ENCODE peak calls at places on chromosomes 2 and 18, in four cellular contexts. Y, P, J and Z are unnamed samples.

GRCh38 chr2:73111300-73112025 is 1.3 kb downstream of the RAB11FIP5 start:
- DNase-seq in P (peak), Y (no peak), J (no peak), Z (no peak)

GRCh38 chr2:44230378-44230777 is 44.9 kb upstream of the SLC3A1 start:
- DNase-seq in Y (no peak), J (no peak), P (peak), Z (no peak)

GRCh38 chr18:8898990-8899389 is 193.6 kb downstream of the MTCL1 start:
- DNase-seq in J (no peak), P (no peak), Y (no peak), Z (no peak)

GRCh38 chr18:39550701-39551100 is 1985.1 kb upstream of the CELF4 start:
- DNase-seq in Y (no peak), P (no peak), J (no peak), Z (no peak)

GRCh38 chr2:2107140-2107539 is 223.9 kb downstream of the MYT1L start:
- DNase-seq in J (no peak), Y (no peak), P (no peak), Z (no peak)

GRCh38 chr2:134249755-134250154 is 4.1 kb upstream of the MGAT5 start:
- DNase-seq in J (no peak), P (no peak), Y (no peak), Z (no peak)

GRCh38 chr2:231554748-231555545 is 24.7 kb upstream of the NMUR1 start:
- DNase-seq in P (no peak), Y (no peak), J (no peak), Z (no peak)

GRCh38 chr2:26574900-26575560 is 66.1 kb downstream of the CIB4 start:
- DNase-seq in J (no peak), Y (no peak), P (no peak), Z (no peak)

GRCh38 chr2:15275341-15275740 is 285.8 kb downstream of the NBAS start:
- DNase-seq in P (no peak), Y (no peak), J (no peak), Z (no peak)

GRCh38 chr2:161416633-161417427 is 733 bp downstream of the TBR1 start:
- DNase-seq in Y (no peak), P (peak), J (no peak), Z (no peak)

GRCh38 chr18:61842146-61842545 is 50.7 kb downstream of the RNF152 start:
- DNase-seq in P (no peak), J (no peak), Y (no peak), Z (no peak)

DNA sequence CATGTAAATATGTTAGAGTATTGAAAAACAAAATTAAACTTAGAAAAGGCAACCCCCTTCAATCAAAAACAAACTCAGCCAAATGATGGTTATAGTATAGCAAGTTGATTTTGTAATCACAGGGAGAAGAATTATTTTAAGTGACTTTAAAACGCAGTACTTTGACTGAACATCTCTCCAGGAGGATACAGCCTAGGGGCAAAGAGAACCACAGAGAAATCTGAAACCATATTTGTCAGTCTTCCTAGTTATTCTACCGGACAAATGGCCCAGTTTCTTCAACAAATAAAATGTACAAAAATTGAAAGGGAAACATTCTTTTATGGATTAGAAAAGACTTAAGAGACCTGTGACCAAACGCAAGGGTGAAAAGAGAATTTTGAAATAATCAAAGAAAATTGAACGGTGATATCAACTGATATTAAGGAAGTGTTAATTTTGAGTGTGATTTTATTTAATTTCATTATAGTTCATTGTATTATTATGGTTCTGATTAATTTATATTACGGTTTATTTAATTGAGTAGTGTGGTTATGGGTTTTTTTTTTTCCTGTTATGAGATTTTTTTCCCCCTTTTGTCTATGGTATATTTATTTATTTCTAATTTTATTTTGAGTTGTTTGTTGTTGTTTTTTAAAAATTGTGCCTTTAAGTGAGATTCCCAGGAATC is 75.3 kb downstream of the HNRNPLL start:
- DNase-seq in J (no peak), Y (no peak), P (no peak), Z (no peak)
- H3K4me3 ChIP-seq in J (no peak), Y (peak), P (peak), Z (no peak)

GRCh38 chr2:216281881-216282280 is 90.4 kb downstream of the MARCHF4 start:
- DNase-seq in Y (no peak), P (peak), J (peak), Z (no peak)
- H3K4me3 ChIP-seq in Y (no peak), P (no peak), J (no peak), Z (no peak)

GRCh38 chr18:55337153-55337552 is 250.8 kb downstream of the TCF4 start:
- DNase-seq in Y (no peak), J (no peak), P (no peak), Z (no peak)
- H3K4me3 ChIP-seq in Y (peak), J (no peak), P (no peak), Z (no peak)

GRCh38 chr2:113272463-113272862 is 6.3 kb downstream of the PAX8 start:
- DNase-seq in P (no peak), Y (no peak), J (no peak), Z (no peak)

GRCh38 chr2:113276216-113276905 is 2.4 kb downstream of the PAX8 start:
- DNase-seq in J (no peak), Y (no peak), P (peak), Z (no peak)

GRCh38 chr2:113275556-113276215 is 3.0 kb downstream of the PAX8 start:
- DNase-seq in P (peak), J (no peak), Y (no peak), Z (no peak)

GRCh38 chr2:113273031-113273551 is 5.6 kb downstream of the PAX8 start:
- DNase-seq in J (no peak), Y (no peak), P (peak), Z (no peak)

DNA sequence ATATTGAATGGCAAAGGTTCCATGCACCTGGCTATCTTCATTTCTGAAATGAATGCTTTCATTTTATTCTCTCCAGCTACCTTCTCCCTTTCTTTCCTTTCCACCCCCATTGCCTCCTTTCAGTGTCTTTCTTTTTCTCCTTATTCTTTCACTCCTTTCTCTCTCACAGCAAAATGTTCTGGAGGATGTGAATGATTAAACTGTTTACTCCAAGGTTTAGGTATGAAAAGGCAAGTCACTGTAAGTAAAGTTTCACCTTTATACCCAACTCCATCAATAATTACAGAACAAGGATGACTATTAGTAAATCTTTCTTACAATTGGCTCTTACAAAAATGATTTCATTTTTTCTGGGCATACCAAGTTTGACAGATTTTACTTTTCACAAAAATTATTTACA is 4.3 kb downstream of the PAX8 start:
- DNase-seq in P (no peak), Y (no peak), J (no peak), Z (no peak)
- H3K4me3 ChIP-seq in P (no peak), Y (no peak), J (no peak), Z (no peak)

GRCh38 chr2:130836501-130837174 is at the start of gene ARHGEF4:
- DNase-seq in J (no peak), Y (no peak), P (peak), Z (no peak)
- H3K4me3 ChIP-seq in J (peak), Y (peak), P (peak), Z (peak)

DNA sequence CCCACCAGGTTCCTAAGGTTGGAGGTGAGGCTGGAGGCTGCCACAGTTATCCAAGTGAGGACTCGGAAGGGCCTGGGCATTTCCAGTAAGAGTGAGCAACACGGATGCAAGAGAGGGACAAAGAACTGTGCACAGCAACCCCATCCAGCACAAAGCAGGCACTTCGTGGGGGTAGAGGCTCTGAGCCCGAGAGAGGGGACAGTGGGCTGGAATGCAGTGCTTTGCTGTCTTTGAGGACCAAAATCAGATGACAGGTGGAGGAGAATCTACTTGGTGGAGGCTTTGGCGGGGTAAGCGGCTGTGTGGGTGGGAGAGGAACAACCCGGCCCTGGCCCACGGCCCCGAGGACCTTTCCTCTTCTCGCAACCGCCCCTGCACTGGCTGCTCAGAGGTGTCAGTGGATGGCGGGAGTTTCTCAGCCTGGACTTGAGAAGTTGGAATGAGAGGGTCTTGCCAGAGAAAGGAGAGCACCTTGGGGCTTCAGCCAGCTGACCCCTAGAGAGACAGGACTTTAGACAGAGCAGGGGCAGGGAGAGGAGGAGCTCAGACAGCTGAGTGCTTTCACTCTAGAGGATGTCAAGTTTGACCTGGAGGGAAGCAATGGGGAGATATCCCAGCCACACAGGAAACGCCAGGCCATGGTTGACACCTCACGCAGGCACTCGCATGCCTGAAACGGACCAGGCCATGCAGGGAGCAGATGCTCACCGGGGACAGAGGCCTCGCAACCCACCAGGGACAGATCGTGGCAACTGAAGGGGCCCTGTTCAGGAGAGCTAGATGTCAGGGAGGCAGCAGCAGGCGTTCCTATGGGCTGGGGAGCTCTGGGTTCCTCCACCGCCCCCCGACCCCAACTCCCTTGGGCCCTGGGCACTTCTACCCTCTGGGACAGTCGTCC is 11.6 kb downstream of the RAMP1 start:
- DNase-seq in P (no peak), Y (no peak), J (no peak), Z (no peak)
- H3K4me3 ChIP-seq in P (no peak), Y (no peak), J (no peak), Z (no peak)

DNA sequence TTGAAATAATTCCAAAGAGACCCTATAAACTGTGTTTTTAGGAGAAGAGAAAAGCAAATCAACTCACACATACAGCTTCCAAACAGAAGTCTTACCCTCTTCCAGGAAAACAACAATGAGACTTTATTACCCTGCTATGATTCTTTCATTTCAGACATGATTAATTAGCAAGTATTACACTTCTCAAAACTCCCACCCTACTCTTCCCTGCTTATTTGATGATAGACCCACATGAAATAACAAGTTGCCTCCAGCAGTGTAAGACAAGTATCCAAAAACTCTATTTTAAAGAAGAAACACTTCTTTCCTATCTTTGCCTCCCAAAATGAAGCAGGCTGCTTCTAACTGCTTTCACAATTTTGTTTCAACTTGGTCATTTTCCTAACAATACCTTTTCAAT is 4.1 kb downstream of the FIGN start:
- DNase-seq in J (no peak), Y (no peak), P (no peak), Z (no peak)
- H3K4me3 ChIP-seq in J (no peak), Y (peak), P (peak), Z (no peak)

DNA sequence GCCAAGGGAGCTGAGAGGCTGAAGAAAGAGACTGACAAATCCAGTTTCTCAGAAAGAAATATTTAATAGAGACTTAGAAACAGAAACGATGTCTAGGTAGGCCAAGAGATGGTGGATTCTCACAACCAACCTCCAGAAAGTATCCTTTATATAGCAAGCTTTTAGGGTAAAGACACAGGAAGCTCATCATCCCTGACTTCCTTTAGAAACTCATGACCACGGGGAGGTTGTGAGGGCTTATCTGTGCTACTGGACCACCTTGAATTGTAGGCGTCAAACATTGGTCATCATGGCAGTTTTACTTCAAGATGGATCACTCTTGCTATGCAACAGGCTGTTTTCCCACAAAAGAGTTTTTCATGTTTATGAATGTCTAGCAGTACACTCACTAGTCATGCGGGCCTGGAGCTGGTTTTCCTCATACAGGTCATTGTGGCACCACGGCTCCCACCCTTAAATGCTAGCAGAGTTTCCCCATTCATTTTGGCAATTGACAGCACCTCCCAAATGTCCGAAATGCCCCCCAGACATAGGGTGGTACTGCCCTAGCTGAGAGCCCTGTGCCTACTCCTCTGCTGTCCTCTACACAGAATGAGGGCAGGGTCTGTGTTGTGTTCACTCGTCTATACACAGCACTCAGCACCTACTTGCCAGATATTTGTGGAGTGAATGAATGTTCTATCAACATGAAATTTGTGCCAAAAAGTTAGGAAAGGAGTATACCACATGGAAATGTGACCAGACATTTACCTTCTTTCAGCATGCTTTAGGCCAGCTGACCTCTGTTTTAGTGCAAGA is 89.0 kb downstream of the TMEM247 start:
- DNase-seq in P (no peak), J (no peak), Y (no peak), Z (no peak)
- H3K4me3 ChIP-seq in P (no peak), J (no peak), Y (no peak), Z (no peak)